ENCODE peak calls at places on chromosomes 12 and 14, in four cellular contexts. One of them, this sample, is unnamed.

GRCh38 chr12:110791589-110791988 is 48.9 kb upstream of the PPP1CC start:
- DNase-seq in stimulated activated CD4-positive, alpha-beta T cell treated with anti-CD3 and anti-CD28 coated beads, TNF-alpha, amount 100 ng/mL, for 24 hours: no peak
- DNase-seq in NCI-H774: no peak
- DNase-seq in fibroblast of the aortic adventitia: no peak
- DNase-seq in this sample: no peak

GRCh38 chr14:101364503-101365328 is 196.6 kb upstream of the DIO3 start:
- DNase-seq in fibroblast of the aortic adventitia: no peak
- DNase-seq in stimulated activated CD4-positive, alpha-beta T cell treated with anti-CD3 and anti-CD28 coated beads, TNF-alpha, amount 100 ng/mL, for 24 hours: no peak
- DNase-seq in NCI-H774: no peak
- DNase-seq in this sample: no peak

GRCh38 chr14:95345032-95345431 is 25.3 kb upstream of the CLMN start:
- DNase-seq in NCI-H774: no peak
- DNase-seq in fibroblast of the aortic adventitia: no peak
- DNase-seq in stimulated activated CD4-positive, alpha-beta T cell treated with anti-CD3 and anti-CD28 coated beads, TNF-alpha, amount 100 ng/mL, for 24 hours: no peak
- DNase-seq in this sample: no peak

GRCh38 chr12:62711626-62712305 is 223.2 kb downstream of the PPM1H start:
- DNase-seq in stimulated activated CD4-positive, alpha-beta T cell treated with anti-CD3 and anti-CD28 coated beads, TNF-alpha, amount 100 ng/mL, for 24 hours: no peak
- DNase-seq in fibroblast of the aortic adventitia: peak
- DNase-seq in NCI-H774: no peak
- DNase-seq in this sample: no peak

GRCh38 chr12:98253207-98253606 is 262.2 kb upstream of the TMPO start:
- DNase-seq in fibroblast of the aortic adventitia: no peak
- DNase-seq in NCI-H774: peak
- DNase-seq in stimulated activated CD4-positive, alpha-beta T cell treated with anti-CD3 and anti-CD28 coated beads, TNF-alpha, amount 100 ng/mL, for 24 hours: no peak
- DNase-seq in this sample: no peak

GRCh38 chr14:73696466-73697390 is 17.5 kb downstream of the PNMA1 start:
- DNase-seq in fibroblast of the aortic adventitia: peak
- DNase-seq in NCI-H774: no peak
- DNase-seq in stimulated activated CD4-positive, alpha-beta T cell treated with anti-CD3 and anti-CD28 coated beads, TNF-alpha, amount 100 ng/mL, for 24 hours: no peak
- DNase-seq in this sample: no peak

GRCh38 chr12:107571492-107571891 is 114.1 kb upstream of the PWP1 start:
- DNase-seq in NCI-H774: no peak
- DNase-seq in stimulated activated CD4-positive, alpha-beta T cell treated with anti-CD3 and anti-CD28 coated beads, TNF-alpha, amount 100 ng/mL, for 24 hours: no peak
- DNase-seq in fibroblast of the aortic adventitia: no peak
- DNase-seq in this sample: no peak

GRCh38 chr14:71478542-71478941 is 453.7 kb upstream of the RGS6 start:
- DNase-seq in fibroblast of the aortic adventitia: peak
- DNase-seq in stimulated activated CD4-positive, alpha-beta T cell treated with anti-CD3 and anti-CD28 coated beads, TNF-alpha, amount 100 ng/mL, for 24 hours: no peak
- DNase-seq in NCI-H774: no peak
- DNase-seq in this sample: no peak

GRCh38 chr12:490260-490659 is 30.5 kb downstream of the B4GALNT3 start:
- DNase-seq in stimulated activated CD4-positive, alpha-beta T cell treated with anti-CD3 and anti-CD28 coated beads, TNF-alpha, amount 100 ng/mL, for 24 hours: no peak
- DNase-seq in NCI-H774: no peak
- DNase-seq in fibroblast of the aortic adventitia: no peak
- DNase-seq in this sample: no peak

GRCh38 chr12:15234011-15234410 is 12.8 kb upstream of the RERG start:
- DNase-seq in NCI-H774: no peak
- DNase-seq in stimulated activated CD4-positive, alpha-beta T cell treated with anti-CD3 and anti-CD28 coated beads, TNF-alpha, amount 100 ng/mL, for 24 hours: no peak
- DNase-seq in fibroblast of the aortic adventitia: no peak
- DNase-seq in this sample: no peak

GRCh38 chr14:60658909-60659585 is 9.8 kb upstream of the SIX1 start:
- DNase-seq in fibroblast of the aortic adventitia: no peak
- DNase-seq in NCI-H774: no peak
- DNase-seq in stimulated activated CD4-positive, alpha-beta T cell treated with anti-CD3 and anti-CD28 coated beads, TNF-alpha, amount 100 ng/mL, for 24 hours: no peak
- DNase-seq in this sample: no peak

GRCh38 chr12:45407967-45408743 is 192.3 kb downstream of the ANO6 start:
- DNase-seq in stimulated activated CD4-positive, alpha-beta T cell treated with anti-CD3 and anti-CD28 coated beads, TNF-alpha, amount 100 ng/mL, for 24 hours: no peak
- DNase-seq in fibroblast of the aortic adventitia: no peak
- DNase-seq in NCI-H774: no peak
- DNase-seq in this sample: no peak

GRCh38 chr12:88242161-88242925 is 100.2 kb downstream of the TMTC3 start:
- DNase-seq in stimulated activated CD4-positive, alpha-beta T cell treated with anti-CD3 and anti-CD28 coated beads, TNF-alpha, amount 100 ng/mL, for 24 hours: no peak
- DNase-seq in NCI-H774: no peak
- DNase-seq in fibroblast of the aortic adventitia: peak
- DNase-seq in this sample: no peak

GRCh38 chr12:121765573-121765972 is 27.9 kb downstream of the RHOF start:
- DNase-seq in fibroblast of the aortic adventitia: peak
- DNase-seq in stimulated activated CD4-positive, alpha-beta T cell treated with anti-CD3 and anti-CD28 coated beads, TNF-alpha, amount 100 ng/mL, for 24 hours: no peak
- DNase-seq in NCI-H774: no peak
- DNase-seq in this sample: no peak

GRCh38 chr12:99110212-99110611 is 465.1 kb downstream of the APAF1 start:
- DNase-seq in NCI-H774: no peak
- DNase-seq in stimulated activated CD4-positive, alpha-beta T cell treated with anti-CD3 and anti-CD28 coated beads, TNF-alpha, amount 100 ng/mL, for 24 hours: no peak
- DNase-seq in fibroblast of the aortic adventitia: no peak
- DNase-seq in this sample: no peak

GRCh38 chr14:34604990-34605389 is 25.0 kb downstream of the SNX6 start:
- DNase-seq in fibroblast of the aortic adventitia: peak
- DNase-seq in stimulated activated CD4-positive, alpha-beta T cell treated with anti-CD3 and anti-CD28 coated beads, TNF-alpha, amount 100 ng/mL, for 24 hours: no peak
- DNase-seq in NCI-H774: no peak
- DNase-seq in this sample: no peak

GRCh38 chr14:45838597-45838996 is 585.6 kb upstream of the MIS18BP1 start:
- DNase-seq in NCI-H774: no peak
- DNase-seq in fibroblast of the aortic adventitia: no peak
- DNase-seq in stimulated activated CD4-positive, alpha-beta T cell treated with anti-CD3 and anti-CD28 coated beads, TNF-alpha, amount 100 ng/mL, for 24 hours: no peak
- DNase-seq in this sample: no peak

GRCh38 chr12:24596768-24597388 is 352.0 kb downstream of the BCAT1 start:
- DNase-seq in stimulated activated CD4-positive, alpha-beta T cell treated with anti-CD3 and anti-CD28 coated beads, TNF-alpha, amount 100 ng/mL, for 24 hours: no peak
- DNase-seq in fibroblast of the aortic adventitia: peak
- DNase-seq in NCI-H774: peak
- DNase-seq in this sample: no peak

GRCh38 chr12:101368016-101368415 is 39.6 kb downstream of the ARL1 start:
- DNase-seq in fibroblast of the aortic adventitia: no peak
- DNase-seq in stimulated activated CD4-positive, alpha-beta T cell treated with anti-CD3 and anti-CD28 coated beads, TNF-alpha, amount 100 ng/mL, for 24 hours: no peak
- DNase-seq in NCI-H774: no peak
- DNase-seq in this sample: no peak

GRCh38 chr14:55188686-55189295 is 2.6 kb downstream of the DLGAP5 start:
- DNase-seq in NCI-H774: no peak
- DNase-seq in fibroblast of the aortic adventitia: peak
- DNase-seq in stimulated activated CD4-positive, alpha-beta T cell treated with anti-CD3 and anti-CD28 coated beads, TNF-alpha, amount 100 ng/mL, for 24 hours: no peak
- DNase-seq in this sample: no peak

GRCh38 chr12:34342048-34342447 is 319.8 kb downstream of the ALG10 start:
- DNase-seq in stimulated activated CD4-positive, alpha-beta T cell treated with anti-CD3 and anti-CD28 coated beads, TNF-alpha, amount 100 ng/mL, for 24 hours: no peak
- DNase-seq in NCI-H774: no peak
- DNase-seq in fibroblast of the aortic adventitia: no peak
- DNase-seq in this sample: no peak

GRCh38 chr14:38838049-38838978 is 264.7 kb downstream of the SEC23A start:
- DNase-seq in stimulated activated CD4-positive, alpha-beta T cell treated with anti-CD3 and anti-CD28 coated beads, TNF-alpha, amount 100 ng/mL, for 24 hours: no peak
- DNase-seq in NCI-H774: no peak
- DNase-seq in fibroblast of the aortic adventitia: no peak
- DNase-seq in this sample: no peak